ENCODE peak calls at places on chromosomes 13 and 19, in four cellular contexts. Q is stomach, U is mesenchymal stem cell, C is IMR-90. J is an unnamed sample. For H3K36me3, the result is how much of the 10 kb centered on the place peaks cover.

GRCh38 chr19:56312337-56312736 is 2.3 kb downstream of the ZSCAN5A start:
- DNase-seq in U (no peak), C (no peak), Q (no peak), J (no peak)

GRCh38 chr19:16342002-16342715 is 17.5 kb downstream of the KLF2 start:
- DNase-seq in C (no peak), Q (no peak), U (no peak), J (no peak)

GRCh38 chr13:114230117-114230516 is 4.6 kb upstream of the CDC16 start:
- DNase-seq in U (peak), Q (no peak), C (peak), J (no peak)

GRCh38 chr13:40974460-40975407 is 44.4 kb downstream of the ELF1 start:
- DNase-seq in U (peak), Q (no peak), C (peak), J (no peak)

GRCh38 chr19:30065680-30066606 is 123.9 kb downstream of the URI1 start:
- DNase-seq in Q (peak), C (no peak), U (no peak), J (no peak)

GRCh38 chr13:43573361-43573740 is 213.4 kb downstream of the ENOX1 start:
- DNase-seq in U (peak), C (no peak), Q (no peak), J (no peak)

GRCh38 chr13:112057736-112058518 is 9.0 kb upstream of the SOX1 start:
- DNase-seq in C (no peak), Q (no peak), U (no peak), J (no peak)

GRCh38 chr13:89380101-89380500 is 1708.9 kb downstream of the SLITRK5 start:
- DNase-seq in C (no peak), Q (peak), U (no peak), J (peak)

GRCh38 chr13:29591310-29591709 is 4.2 kb downstream of the SLC7A1 start:
- DNase-seq in C (peak), U (peak), Q (no peak), J (no peak)

GRCh38 chr13:45368571-45368970 is 27.6 kb upstream of the TPT1 start:
- DNase-seq in C (peak), Q (no peak), U (peak), J (no peak)

GRCh38 chr19:18437481-18438330 is at the start of gene ISYNA1:
- DNase-seq in Q (peak), U (peak), C (peak), J (no peak)

GRCh38 chr13:74529968-74530367 is 395.8 kb upstream of the KLF12 start:
- DNase-seq in Q (no peak), C (no peak), U (no peak), J (no peak)

GRCh38 chr19:47582320-47582909 is 9.5 kb upstream of the ZNF541 start:
- DNase-seq in U (peak), Q (no peak), C (peak), J (no peak)

GRCh38 chr19:44694184-44694579 is 4.8 kb upstream of the CEACAM16 start:
- DNase-seq in Q (no peak), U (no peak), C (no peak), J (no peak)

GRCh38 chr19:18541992-18542935 is 1.1 kb downstream of the FKBP8 start:
- DNase-seq in U (no peak), Q (no peak), C (no peak), J (no peak)

GRCh38 chr13:65417953-65418352 is 1812.2 kb downstream of the PCDH9 start:
- DNase-seq in U (peak), Q (no peak), C (no peak), J (no peak)

GRCh38 chr13:34816543-34816942 is 125.5 kb upstream of the NBEA start:
- DNase-seq in C (no peak), U (peak), Q (no peak), J (no peak)

GRCh38 chr13:108993346-108993745 is 363.9 kb downstream of the MYO16 start:
- DNase-seq in Q (no peak), U (peak), C (peak), J (no peak)

GRCh38 chr13:109595466-109595865 is 190.9 kb downstream of the IRS2 start:
- DNase-seq in Q (no peak), U (no peak), C (no peak), J (no peak)

GRCh38 chr13:44078806-44079378 is 199.2 kb downstream of the LACC1 start:
- DNase-seq in U (no peak), Q (no peak), C (no peak), J (no peak)

GRCh38 chr19:35882074-35882832 is 13.9 kb downstream of the APLP1 start:
- DNase-seq in C (peak), Q (no peak), U (peak), J (no peak)

GRCh38 chr13:36282818-36283432 is 14.7 kb downstream of the CCDC169 start:
- DNase-seq in Q (no peak), U (peak), C (peak), J (no peak)

GRCh38 chr19:32416749-32417469 is 11.3 kb downstream of the DPY19L3 start:
- DNase-seq in C (peak), U (no peak), Q (no peak), J (no peak)

GRCh38 chr13:64223016-64223415 is 2807.4 kb upstream of the PCDH20 start:
- DNase-seq in C (no peak), U (no peak), Q (no peak), J (no peak)

GRCh38 chr13:36767276-36767675 is 51.7 kb upstream of the RFXAP start:
- DNase-seq in U (no peak), C (no peak), Q (no peak), J (no peak)

GRCh38 chr19:29266603-29267002 is 53.7 kb upstream of the UQCRFS1 start:
- DNase-seq in U (no peak), Q (no peak), C (no peak), J (no peak)

GRCh38 chr13:114147803-114148520 is 15.5 kb upstream of the RASA3 start:
- DNase-seq in U (no peak), Q (no peak), C (no peak), J (no peak)

GRCh38 chr13:95201814-95202521 is 99.3 kb downstream of the ABCC4 start:
- DNase-seq in Q (no peak), C (peak), U (peak), J (no peak)

GRCh38 chr13:36242761-36243160 is 28.4 kb upstream of the SOHLH2 start:
- DNase-seq in Q (no peak), C (no peak), U (no peak), J (no peak)

GRCh38 chr19:39915101-39915847 is 19.2 kb downstream of the FCGBP start:
- DNase-seq in Q (peak), U (no peak), C (no peak), J (peak)

GRCh38 chr13:75101997-75102720 is 379.8 kb downstream of the TBC1D4 start:
- DNase-seq in C (peak), U (no peak), Q (no peak), J (no peak)

GRCh38 chr13:45511310-45512147 is 46.8 kb downstream of the COG3 start:
- DNase-seq in U (peak), C (peak), Q (no peak), J (no peak)

GRCh38 chr13:95643814-95644598 is 500 bp downstream of the DZIP1 start:
- DNase-seq in Q (no peak), C (peak), U (peak), J (no peak)

GRCh38 chr13:20118268-20119140 is 42.3 kb downstream of the GJA3 start:
- DNase-seq in U (peak), C (no peak), Q (peak), J (peak)

GRCh38 chr19:18233224-18233825 is 7.1 kb upstream of the PDE4C start:
- DNase-seq in U (peak), C (peak), Q (peak), J (no peak)

GRCh38 chr13:104204177-104204576 is 1138.0 kb upstream of the SLC10A2 start:
- DNase-seq in Q (no peak), U (no peak), C (no peak), J (no peak)

GRCh38 chr19:4705413-4706131 is 18.1 kb downstream of the DPP9 start:
- DNase-seq in Q (no peak), C (no peak), U (no peak), J (no peak)
- H3K36me3 ChIP-seq in Q (under half), C (half or more), U (half or more), J (under half)

DNA sequence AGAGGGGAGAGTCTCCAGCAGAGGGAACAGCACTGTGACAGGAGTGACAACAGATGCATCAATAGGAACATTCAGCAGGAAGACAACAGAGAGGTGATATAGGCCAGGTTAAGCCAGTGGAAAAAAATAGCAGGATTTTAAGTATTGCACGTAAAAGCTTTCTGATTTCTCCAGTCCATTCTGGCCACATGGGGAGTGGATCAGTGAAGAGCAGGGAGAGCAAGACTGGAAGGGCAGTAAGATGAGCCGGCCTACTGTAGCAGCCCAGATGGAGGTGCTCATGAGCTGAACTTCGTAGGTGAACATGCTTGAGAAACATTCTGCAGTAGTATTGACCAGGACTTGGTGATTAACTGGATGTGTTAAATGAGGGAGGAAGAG is 1.7 kb downstream of the UTP14C start:
- DNase-seq in C (no peak), U (no peak), Q (no peak), J (no peak)
- H3K36me3 ChIP-seq in C (under half), U (half or more), Q (under half), J (under half)

DNA sequence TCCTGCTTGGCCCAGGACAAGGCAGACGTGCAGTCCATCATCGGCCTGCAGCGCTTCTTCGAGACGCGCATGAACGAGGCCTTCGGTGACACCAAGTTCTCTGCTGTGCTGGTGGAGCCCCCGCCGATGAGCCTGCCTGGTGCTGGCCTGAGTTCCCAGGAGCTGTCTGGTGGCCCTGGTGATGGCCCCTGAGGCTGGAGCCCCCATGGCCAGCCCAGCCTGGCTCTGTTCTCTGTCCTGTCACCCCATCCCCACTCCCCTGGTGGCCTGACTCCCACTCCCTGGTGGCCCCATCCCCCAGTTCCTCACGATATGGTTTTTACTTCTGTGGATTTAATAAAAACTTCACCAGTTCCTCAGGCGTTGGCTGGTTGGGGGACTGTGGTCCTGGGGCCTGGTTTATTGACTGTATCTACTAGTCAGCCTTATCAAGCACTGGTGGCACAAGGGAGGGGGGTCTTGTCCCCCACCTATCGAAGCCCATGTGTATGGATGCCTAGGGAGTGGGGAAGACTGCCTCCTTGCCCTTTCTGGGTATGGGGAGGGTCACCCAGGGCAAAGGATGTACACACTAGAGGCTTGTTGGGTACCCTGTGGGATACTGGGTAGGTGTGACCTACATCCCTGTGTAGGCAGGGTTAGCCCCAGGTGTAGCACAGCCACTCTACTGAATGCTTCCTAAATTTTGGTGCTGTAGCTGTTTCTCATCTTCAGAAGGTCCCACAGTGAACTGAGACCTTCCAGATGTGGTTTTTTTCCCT is 4.4 kb downstream of the CHMP2A start:
- DNase-seq in U (no peak), Q (no peak), C (no peak), J (no peak)
- H3K36me3 ChIP-seq in U (half or more), Q (half or more), C (half or more), J (half or more)

DNA sequence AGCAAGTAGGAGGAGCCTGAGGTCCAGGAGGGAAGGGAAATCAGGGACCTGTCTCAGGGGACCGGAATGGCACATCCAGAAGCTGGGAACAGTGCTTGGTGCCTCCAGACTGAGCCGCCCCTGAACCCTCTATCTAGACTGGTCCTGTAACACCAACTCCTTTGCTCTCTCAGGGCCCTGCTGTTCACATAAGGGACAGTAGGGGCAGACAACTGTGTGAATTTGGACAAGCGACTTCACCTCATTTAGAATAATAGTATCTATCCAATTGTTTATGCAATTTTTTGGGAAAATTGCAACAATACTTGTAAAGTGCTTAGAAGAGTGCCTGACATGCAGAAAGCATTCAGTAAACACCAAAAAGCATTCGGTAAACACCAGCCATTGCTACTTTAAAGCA is 14.0 kb downstream of the SYMPK start:
- DNase-seq in Q (no peak), C (no peak), U (peak), J (no peak)
- H3K36me3 ChIP-seq in Q (half or more), C (half or more), U (half or more), J (under half)

GRCh38 chr13:98445340-98446233 is 131.3 kb downstream of the STK24 start:
- DNase-seq in U (peak), Q (peak), C (peak), J (peak)
- H3K36me3 ChIP-seq in U (half or more), Q (under half), C (half or more), J (under half)

DNA sequence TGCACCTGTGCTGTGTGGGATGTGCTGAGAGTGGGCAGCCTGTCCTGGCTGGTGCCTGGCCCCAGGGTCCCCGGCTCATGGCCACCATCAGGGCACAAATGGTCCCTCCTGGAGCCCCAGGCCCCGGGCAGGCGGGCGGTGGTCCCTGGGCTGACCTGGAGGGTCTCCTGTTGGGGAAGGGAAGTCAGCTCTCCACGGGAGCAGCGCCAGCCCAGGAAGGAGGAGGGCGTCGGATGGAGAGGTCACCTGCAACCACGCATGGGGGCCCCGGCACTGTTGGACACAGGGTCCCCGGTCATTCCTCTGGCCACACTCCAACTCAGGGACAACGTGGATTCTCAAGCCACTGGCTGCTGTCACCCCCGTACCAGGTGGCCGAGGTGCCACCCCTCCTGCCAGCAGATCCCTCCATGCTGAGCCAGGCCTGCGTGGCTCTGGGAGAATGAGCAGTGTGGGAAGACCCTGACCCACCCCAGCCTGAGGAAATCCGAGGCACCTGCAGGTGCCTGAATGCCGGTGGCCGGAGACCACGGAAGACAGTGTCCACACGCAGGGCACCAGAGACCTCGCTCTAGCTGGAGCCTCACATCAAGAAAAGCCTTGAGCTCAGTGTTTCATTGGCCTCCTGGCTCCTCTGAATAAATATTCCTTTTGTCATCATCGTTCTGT is 13.5 kb downstream of the LMNB2 start:
- DNase-seq in U (no peak), Q (no peak), C (no peak), J (no peak)
- H3K36me3 ChIP-seq in U (under half), Q (under half), C (under half), J (under half)

DNA sequence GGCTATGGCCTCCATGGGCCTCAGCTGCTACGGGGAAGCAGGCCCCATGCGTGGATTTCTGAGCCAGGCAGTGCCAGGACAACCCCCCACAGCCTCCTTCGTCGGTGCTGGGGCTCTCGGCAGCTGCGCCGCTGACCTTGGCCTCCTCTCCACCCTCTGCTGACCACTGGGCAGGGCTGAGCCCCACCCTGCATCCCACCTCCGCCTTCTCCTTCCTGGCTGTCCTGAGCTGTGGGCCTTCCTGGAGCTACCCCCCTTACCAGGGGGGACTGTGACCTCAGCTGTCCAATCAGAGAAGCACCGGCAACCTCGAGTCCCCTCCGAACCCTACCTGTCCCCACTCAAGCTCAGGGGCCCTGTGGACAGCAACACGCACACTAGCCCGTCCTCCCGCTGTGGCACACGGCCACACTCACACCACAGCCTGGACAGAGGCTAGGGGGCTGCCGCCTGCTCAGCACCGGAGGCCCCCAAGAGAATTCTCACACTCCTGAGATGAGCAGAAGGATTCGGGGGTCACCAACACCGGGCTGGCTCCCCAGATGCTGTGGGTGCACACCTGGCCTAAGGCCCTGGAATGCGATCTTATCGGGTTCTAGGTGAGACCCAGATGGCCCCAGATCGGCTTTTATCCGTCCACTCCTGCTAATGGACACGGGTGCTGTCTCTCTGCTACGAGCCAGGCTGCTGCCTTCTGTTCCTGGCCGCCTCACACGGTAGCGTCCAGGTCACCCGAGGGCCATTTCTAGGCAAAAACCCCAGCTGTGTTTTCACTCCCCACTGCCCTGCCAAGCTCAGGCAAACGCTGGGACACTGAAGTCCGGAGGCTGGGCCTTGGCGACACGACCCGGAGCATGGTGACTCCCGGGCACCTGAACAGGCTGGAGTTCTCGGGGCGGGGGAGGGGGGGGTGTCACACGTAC is 32.5 kb upstream of the CACTIN start:
- DNase-seq in Q (no peak), U (no peak), C (no peak), J (no peak)
- H3K36me3 ChIP-seq in Q (under half), U (half or more), C (half or more), J (half or more)

GRCh38 chr19:8461376-8461775 is 16.6 kb downstream of the HNRNPM start:
- DNase-seq in Q (no peak), U (no peak), C (no peak), J (no peak)
- H3K36me3 ChIP-seq in Q (under half), U (half or more), C (under half), J (under half)

GRCh38 chr19:49491030-49491803 is 3.8 kb downstream of the RPL13A start:
- DNase-seq in C (no peak), U (no peak), Q (no peak), J (no peak)

GRCh38 chr19:49489601-49490167 is 2.3 kb downstream of the RPL13A start:
- DNase-seq in U (no peak), C (no peak), Q (no peak), J (no peak)

GRCh38 chr19:49488863-49489537 is 1.6 kb downstream of the RPL13A start:
- DNase-seq in C (no peak), U (peak), Q (no peak), J (no peak)

GRCh38 chr19:49491804-49492572 is 4.2 kb upstream of the RPS11 start:
- DNase-seq in U (no peak), C (no peak), Q (no peak), J (no peak)

DNA sequence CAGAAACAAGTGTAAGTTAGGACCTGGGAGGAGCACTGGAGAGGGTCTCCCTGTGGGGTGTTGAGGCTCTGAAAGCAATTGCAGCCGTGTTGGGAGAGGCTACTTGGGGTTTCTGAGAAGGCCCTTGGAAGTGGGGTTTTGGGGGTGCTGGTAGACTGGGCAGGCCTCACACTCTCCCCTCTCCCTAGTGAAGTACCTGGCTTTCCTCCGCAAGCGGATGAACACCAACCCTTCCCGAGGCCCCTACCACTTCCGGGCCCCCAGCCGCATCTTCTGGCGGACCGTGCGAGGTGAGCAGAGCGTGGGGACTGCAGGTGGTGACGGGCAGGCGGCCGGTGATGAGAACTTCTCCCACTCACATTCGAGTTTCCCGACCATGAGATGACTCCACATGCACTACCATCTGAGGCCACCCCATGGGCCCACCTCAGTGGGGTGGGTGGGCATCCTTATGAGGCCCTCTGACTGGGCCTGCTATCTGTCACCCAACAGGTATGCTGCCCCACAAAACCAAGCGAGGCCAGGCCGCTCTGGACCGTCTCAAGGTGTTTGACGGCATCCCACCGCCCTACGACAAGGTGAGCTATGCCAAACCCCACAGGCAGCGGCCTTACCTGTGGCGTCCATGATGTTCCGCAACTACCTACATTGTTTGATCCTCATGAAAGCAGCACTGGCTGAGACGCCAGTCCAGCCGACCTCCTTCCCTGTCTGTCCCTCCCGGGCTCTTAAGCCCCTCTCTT is 3.0 kb downstream of the RPL13A start:
- DNase-seq in C (no peak), Q (no peak), U (no peak), J (no peak)
- H3K36me3 ChIP-seq in C (under half), Q (under half), U (half or more), J (under half)